ENCODE peak calls at places on chromosomes 6 and 20, in eight cellular contexts. F is pancreas, Q is mucosa of descending colon, E is gastrocnemius medialis, M is astrocyte of the cerebellum, I is mammary epithelial cell, D is IMR-90, B is A673. C is an unnamed sample.

GRCh38 chr6:168133186-168133585 is 54.2 kb upstream of the FRMD1 start:
- DNase-seq in F (no peak), Q (no peak), E (peak), M (peak), I (no peak), D (peak), B (no peak), C (peak)

GRCh38 chr6:105504660-105505059 is 101.8 kb upstream of the PREP start:
- DNase-seq in F (no peak), Q (no peak), E (no peak), M (no peak), I (no peak), D (no peak), B (no peak), C (no peak)

GRCh38 chr20:841568-842546 is 8.3 kb downstream of the FAM110A start:
- DNase-seq in F (peak), Q (peak), E (no peak), M (no peak), I (peak), D (no peak), B (no peak), C (no peak)

GRCh38 chr20:18705906-18706305 is 107.7 kb upstream of the SCP2D1 start:
- DNase-seq in F (no peak), Q (no peak), E (no peak), M (no peak), I (no peak), D (peak), B (no peak), C (peak)

GRCh38 chr6:131532476-131533108 is 40.4 kb upstream of the ARG1 start:
- DNase-seq in F (no peak), Q (no peak), E (no peak), M (no peak), I (peak), D (peak), B (peak), C (no peak)

GRCh38 chr6:13576017-13576416 is 1.6 kb downstream of the SIRT5 start:
- DNase-seq in F (no peak), Q (no peak), E (no peak), M (no peak), I (no peak), D (no peak), B (no peak), C (no peak)

GRCh38 chr6:87700729-87701675 is 1.0 kb downstream of the AKIRIN2 start:
- DNase-seq in F (peak), Q (peak), E (peak), M (no peak), I (peak), D (peak), B (peak), C (peak)

GRCh38 chr6:16292942-16293341 is 54.6 kb downstream of the GMPR start:
- DNase-seq in F (no peak), Q (no peak), E (no peak), M (no peak), I (no peak), D (no peak), B (no peak), C (no peak)

GRCh38 chr20:24102749-24103148 is 114.2 kb upstream of the GGTLC1 start:
- DNase-seq in F (no peak), Q (no peak), E (no peak), M (no peak), I (peak), D (no peak), B (no peak), C (peak)

GRCh38 chr6:44842616-44843015 is 455.1 kb downstream of the CDC5L start:
- DNase-seq in F (no peak), Q (no peak), E (no peak), M (no peak), I (no peak), D (no peak), B (no peak), C (no peak)

GRCh38 chr20:39045676-39046075 is 83.5 kb downstream of the DHX35 start:
- DNase-seq in F (no peak), Q (no peak), E (no peak), M (no peak), I (no peak), D (no peak), B (no peak), C (no peak)

GRCh38 chr6:142400495-142400894 is 98.7 kb downstream of the ADGRG6 start:
- DNase-seq in F (no peak), Q (no peak), E (no peak), M (no peak), I (no peak), D (peak), B (peak), C (peak)

GRCh38 chr6:11278207-11278559 is 45.7 kb upstream of the NEDD9 start:
- DNase-seq in F (no peak), Q (no peak), E (no peak), M (no peak), I (no peak), D (no peak), B (no peak), C (no peak)

GRCh38 chr6:42369568-42369967 is 82.2 kb downstream of the TRERF1 start:
- DNase-seq in F (no peak), Q (no peak), E (no peak), M (no peak), I (peak), D (no peak), B (no peak), C (no peak)

GRCh38 chr6:157505912-157506491 is 125.0 kb downstream of the ZDHHC14 start:
- DNase-seq in F (no peak), Q (no peak), E (no peak), M (no peak), I (no peak), D (no peak), B (no peak), C (no peak)

GRCh38 chr20:52405417-52405816 is 213.8 kb upstream of the ZFP64 start:
- DNase-seq in F (no peak), Q (no peak), E (no peak), M (no peak), I (no peak), D (no peak), B (no peak), C (no peak)

GRCh38 chr6:26030716-26031115 is 56.5 kb upstream of the HFE start:
- DNase-seq in F (no peak), Q (no peak), E (no peak), M (no peak), I (no peak), D (no peak), B (no peak), C (no peak)

GRCh38 chr6:27091661-27092315 is 155.7 kb upstream of the PRSS16 start:
- DNase-seq in F (no peak), Q (no peak), E (no peak), M (peak), I (peak), D (peak), B (peak), C (peak)

GRCh38 chr6:138115877-138116660 is 8.8 kb upstream of the PERP start:
- DNase-seq in F (peak), Q (no peak), E (peak), M (peak), I (peak), D (peak), B (peak), C (peak)

GRCh38 chr20:57582432-57583288 is 21.8 kb downstream of the PCK1 start:
- DNase-seq in F (no peak), Q (peak), E (no peak), M (no peak), I (no peak), D (peak), B (peak), C (peak)

GRCh38 chr20:37914672-37915433 is 11.9 kb downstream of the VSTM2L start:
- DNase-seq in F (no peak), Q (no peak), E (no peak), M (no peak), I (no peak), D (no peak), B (peak), C (peak)

GRCh38 chr6:24910331-24910849 is 25.4 kb downstream of the RIPOR2 start:
- DNase-seq in F (no peak), Q (peak), E (peak), M (no peak), I (peak), D (no peak), B (peak), C (peak)

GRCh38 chr20:7856756-7857155 is 83.5 kb downstream of the HAO1 start:
- DNase-seq in F (no peak), Q (no peak), E (no peak), M (no peak), I (peak), D (peak), B (peak), C (peak)

GRCh38 chr6:170044836-170045562 is 245.9 kb downstream of the DLL1 start:
- DNase-seq in F (no peak), Q (peak), E (no peak), M (no peak), I (no peak), D (no peak), B (no peak), C (no peak)

GRCh38 chr6:99338188-99338587 is 11.3 kb downstream of the FAXC start:
- DNase-seq in F (no peak), Q (no peak), E (no peak), M (no peak), I (peak), D (no peak), B (no peak), C (no peak)

GRCh38 chr6:33126101-33126714 is 50.4 kb downstream of the HLA-DPB1 start:
- DNase-seq in F (peak), Q (no peak), E (peak), M (no peak), I (peak), D (peak), B (peak), C (peak)

GRCh38 chr6:12343122-12343439 is 52.9 kb downstream of the EDN1 start:
- DNase-seq in F (no peak), Q (no peak), E (no peak), M (no peak), I (no peak), D (no peak), B (no peak), C (no peak)

GRCh38 chr6:12342664-12343063 is 52.5 kb downstream of the EDN1 start:
- DNase-seq in F (no peak), Q (no peak), E (no peak), M (no peak), I (no peak), D (no peak), B (no peak), C (no peak)

GRCh38 chr6:12344949-12345693 is 55.0 kb downstream of the EDN1 start:
- DNase-seq in F (no peak), Q (no peak), E (no peak), M (no peak), I (no peak), D (no peak), B (no peak), C (no peak)

GRCh38 chr6:12343440-12344162 is 53.4 kb downstream of the EDN1 start:
- DNase-seq in F (peak), Q (no peak), E (no peak), M (no peak), I (no peak), D (peak), B (no peak), C (peak)

DNA sequence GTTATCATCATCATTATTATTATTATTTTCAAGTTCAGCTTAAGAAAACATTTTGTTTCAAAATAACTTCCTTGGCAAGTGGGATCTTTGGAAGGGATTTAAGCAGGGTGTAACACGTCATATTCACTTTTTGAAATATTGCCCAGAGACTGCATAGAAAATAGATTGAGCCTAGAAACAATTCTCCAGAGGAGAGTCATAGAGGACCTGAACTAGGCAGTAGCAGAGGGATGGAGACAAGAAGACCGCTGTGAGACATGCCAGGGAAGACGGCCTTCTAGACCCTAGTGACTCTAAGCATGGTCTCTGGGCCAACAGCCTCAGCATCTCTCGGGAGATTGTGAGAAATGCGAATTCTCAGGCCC is 55.5 kb downstream of the EDN1 start:
- DNase-seq in F (no peak), Q (no peak), E (no peak), M (no peak), I (no peak), D (no peak), B (no peak), C (no peak)
- TF ChIP-seq CTCF in F (no peak), Q (no peak), E (no peak), M (no peak), I (no peak), D (no peak), B (no peak), C (no peak)

DNA sequence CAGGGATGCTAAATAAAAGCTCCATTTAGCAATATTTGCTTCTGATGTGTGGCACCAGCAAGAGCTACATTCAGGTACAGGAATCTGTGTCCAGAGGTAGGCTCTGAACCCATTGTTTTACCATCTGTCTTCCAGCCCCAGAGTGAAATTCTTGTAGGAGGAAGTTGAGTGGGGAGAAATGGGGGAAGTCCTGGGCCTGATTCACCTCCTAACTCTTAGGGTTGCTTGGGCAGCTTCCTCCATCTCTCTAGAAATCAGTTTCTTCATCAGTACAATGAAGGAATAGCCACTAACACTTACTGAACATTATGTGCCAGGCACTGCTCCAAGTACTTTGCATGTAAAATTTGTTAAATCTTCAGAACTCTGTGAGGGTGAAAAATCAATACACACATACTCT is 35.1 kb upstream of the TSPYL1 start:
- DNase-seq in F (no peak), Q (no peak), E (no peak), M (no peak), I (no peak), D (no peak), B (no peak), C (peak)
- H3K4me3 ChIP-seq in F (no peak), Q (no peak), E (no peak), M (no peak), I (no peak), D (no peak), B (no peak), C (no peak)

DNA sequence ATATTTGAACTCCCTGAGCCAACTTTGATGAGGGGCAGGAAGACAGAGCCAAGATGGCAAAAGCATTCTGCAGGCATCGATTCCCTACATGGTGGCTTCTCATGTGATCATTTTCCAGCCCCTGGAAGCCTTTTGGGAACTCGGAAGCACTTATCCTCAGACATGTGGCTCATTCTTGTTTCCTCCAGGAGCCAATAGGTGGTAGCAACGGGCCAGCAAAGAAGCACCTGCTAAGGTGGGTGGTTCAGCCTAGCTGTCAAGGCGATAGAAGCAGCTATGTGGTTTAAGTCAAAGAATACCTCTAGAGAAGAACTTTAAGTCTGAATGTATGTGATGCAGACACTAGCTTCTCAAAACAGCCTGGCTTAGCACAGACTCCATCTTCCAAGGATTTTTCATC is 64.9 kb upstream of the PAX1 start:
- DNase-seq in F (no peak), Q (no peak), E (no peak), M (no peak), I (peak), D (no peak), B (peak), C (no peak)
- TF ChIP-seq CTCF in F (no peak), Q (no peak), E (no peak), M (no peak), I (peak), D (no peak), B (peak), C (no peak)

DNA sequence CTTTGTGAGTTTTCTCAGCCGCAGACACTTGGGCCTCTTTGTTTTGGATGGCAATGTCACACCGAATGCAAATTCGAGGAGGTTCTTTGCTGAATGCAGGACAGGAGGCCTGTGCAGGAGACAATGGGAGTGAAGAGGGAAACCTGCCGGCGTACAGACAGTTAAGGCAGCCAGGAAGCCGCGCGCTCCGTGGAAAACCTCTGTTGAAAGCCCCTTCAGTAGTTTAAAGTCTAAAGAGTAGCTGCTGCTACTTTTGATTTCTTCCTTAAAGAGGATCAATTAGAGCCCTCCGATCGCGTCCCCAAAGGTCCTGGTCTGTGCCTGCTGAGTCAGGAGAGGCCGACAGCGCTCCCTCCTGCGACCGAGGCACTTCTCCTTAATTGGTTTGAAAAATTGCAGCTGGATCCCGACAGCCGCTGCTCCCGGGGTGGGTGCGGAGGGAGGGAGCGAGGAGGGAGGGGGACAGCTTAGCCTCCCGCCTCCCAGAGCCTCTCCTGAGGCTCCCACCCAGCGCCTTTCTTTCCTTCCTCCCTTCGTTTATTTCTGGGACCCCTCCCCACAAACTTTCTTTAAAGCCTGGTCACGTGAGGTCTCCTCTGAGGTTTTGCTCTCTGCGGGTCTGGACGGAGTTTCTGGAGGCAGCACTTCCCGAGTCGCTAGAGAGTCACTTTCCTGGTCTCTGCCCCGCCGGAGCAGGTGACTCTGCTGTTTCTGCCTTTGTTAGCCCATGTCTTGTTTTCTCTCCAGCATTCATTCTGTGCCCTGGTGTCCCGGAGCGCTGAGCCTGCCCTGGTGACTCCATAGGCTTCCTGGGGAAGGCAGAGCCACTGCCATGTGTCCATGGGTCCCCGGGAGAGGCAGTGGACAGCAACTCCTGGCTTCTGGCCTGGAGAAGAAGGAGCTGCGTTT is 22.3 kb upstream of the RPP40 start:
- DNase-seq in F (peak), Q (peak), E (peak), M (no peak), I (no peak), D (peak), B (peak), C (peak)
- H3K4me3 ChIP-seq in F (peak), Q (no peak), E (peak), M (peak), I (peak), D (peak), B (peak), C (peak)

GRCh38 chr20:33005132-33005566 is 916 bp upstream of the SUN5 start:
- DNase-seq in F (no peak), Q (no peak), E (no peak), M (no peak), I (no peak), D (peak), B (peak), C (peak)
- TF ChIP-seq CTCF in F (no peak), Q (no peak), E (no peak), M (peak), I (peak), D (peak), B (peak), C (peak)

GRCh38 chr20:62027698-62028321 is 37.9 kb downstream of the TAF4 start:
- DNase-seq in F (no peak), Q (no peak), E (no peak), M (no peak), I (no peak), D (no peak), B (no peak), C (no peak)

GRCh38 chr20:62027116-62027515 is 38.6 kb downstream of the TAF4 start:
- DNase-seq in F (no peak), Q (peak), E (no peak), M (no peak), I (no peak), D (peak), B (no peak), C (no peak)

GRCh38 chr20:62026564-62026856 is 39.2 kb downstream of the TAF4 start:
- DNase-seq in F (no peak), Q (peak), E (no peak), M (no peak), I (no peak), D (no peak), B (no peak), C (no peak)

GRCh38 chr20:62025394-62025793 is 40.3 kb downstream of the TAF4 start:
- DNase-seq in F (no peak), Q (peak), E (no peak), M (no peak), I (no peak), D (no peak), B (no peak), C (no peak)

GRCh38 chr20:62025832-62026563 is 39.7 kb downstream of the TAF4 start:
- DNase-seq in F (no peak), Q (peak), E (no peak), M (peak), I (no peak), D (peak), B (peak), C (peak)
- H3K4me3 ChIP-seq in F (no peak), Q (no peak), E (no peak), M (no peak), I (no peak), D (no peak), B (no peak), C (peak)

DNA sequence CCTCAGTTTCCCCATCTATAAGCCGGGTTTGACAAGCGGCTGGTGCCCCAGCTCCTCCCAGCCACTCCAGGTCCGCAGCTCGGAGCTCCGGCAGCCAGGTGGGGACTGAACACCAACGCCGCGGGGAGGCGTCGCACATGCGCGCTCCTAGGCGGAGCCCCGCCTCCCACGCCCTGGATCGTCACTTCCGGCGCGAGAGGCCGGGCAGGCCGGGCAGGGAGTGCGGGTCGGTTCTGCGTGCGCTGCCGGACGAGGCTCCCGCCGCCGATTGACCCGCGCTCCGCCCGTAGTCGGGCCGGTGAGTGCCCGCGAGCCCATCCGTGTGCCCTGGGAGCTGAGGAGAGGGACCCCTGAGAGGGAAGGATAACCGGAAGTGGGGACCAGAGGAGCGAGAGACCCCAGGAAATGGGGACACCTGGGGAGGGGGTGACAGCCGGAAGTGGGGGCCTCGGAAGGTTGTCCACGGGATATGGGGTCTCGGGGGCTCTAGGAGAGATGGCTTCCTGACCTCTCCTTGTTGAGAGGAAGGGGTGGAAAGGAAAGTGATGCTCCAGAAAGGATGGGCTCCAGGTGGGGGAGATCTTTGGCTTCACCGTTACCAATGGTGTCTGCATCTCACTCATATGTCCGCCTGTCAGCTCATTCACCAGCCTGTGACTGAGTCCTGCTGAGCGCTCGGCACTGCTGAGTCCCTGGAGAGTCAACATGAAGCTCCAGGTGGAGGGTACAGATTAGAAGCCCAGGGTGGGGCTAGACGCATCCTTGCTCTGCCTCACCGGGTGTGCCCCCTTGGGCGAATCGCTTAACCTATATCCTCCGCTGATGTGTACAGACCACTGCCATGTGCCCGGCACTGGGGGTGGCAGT is at the start of gene TTPAL:
- DNase-seq in F (peak), Q (peak), E (peak), M (no peak), I (peak), D (peak), B (peak), C (peak)
- TF ChIP-seq CTCF in F (no peak), Q (peak), E (peak), M (peak), I (no peak), D (peak), B (no peak), C (peak)

C was measured in choroid plexus epithelial cell.